ENCODE peak calls at places on chromosomes 2 and 18, in ten cellular contexts. One of them, this sample, is unnamed. For H3K4me1, the result is how much of the 10 kb centered on the place peaks cover.

GRCh38 chr2:11746807-11747459 is 501 bp downstream of the LPIN1 start:
- DNase-seq in GM23248: peak
- DNase-seq in GM23338: peak
- DNase-seq in OCI-LY7: peak
- DNase-seq in hepatocyte: peak
- DNase-seq in Karpas-422: peak
- DNase-seq in K562: peak
- DNase-seq in DND-41: peak
- DNase-seq in IMR-90: peak
- DNase-seq in keratinocyte: no peak
- DNase-seq in this sample: peak

GRCh38 chr18:23458830-23459529 is 5.9 kb downstream of the RIOK3 start:
- DNase-seq in GM23248: no peak
- DNase-seq in GM23338: no peak
- DNase-seq in OCI-LY7: no peak
- DNase-seq in hepatocyte: no peak
- DNase-seq in Karpas-422: no peak
- DNase-seq in K562: no peak
- DNase-seq in DND-41: no peak
- DNase-seq in IMR-90: no peak
- DNase-seq in keratinocyte: no peak
- DNase-seq in this sample: no peak

GRCh38 chr2:172460780-172461201 is 33.4 kb downstream of the ITGA6 start:
- DNase-seq in GM23248: peak
- DNase-seq in GM23338: no peak
- DNase-seq in OCI-LY7: no peak
- DNase-seq in hepatocyte: no peak
- DNase-seq in Karpas-422: no peak
- DNase-seq in K562: no peak
- DNase-seq in DND-41: no peak
- DNase-seq in IMR-90: peak
- DNase-seq in keratinocyte: no peak
- DNase-seq in this sample: no peak

GRCh38 chr2:39289609-39290008 is 45.8 kb upstream of the CDKL4 start:
- DNase-seq in GM23248: peak
- DNase-seq in GM23338: no peak
- DNase-seq in OCI-LY7: no peak
- DNase-seq in hepatocyte: no peak
- DNase-seq in Karpas-422: no peak
- DNase-seq in K562: no peak
- DNase-seq in DND-41: no peak
- DNase-seq in IMR-90: peak
- DNase-seq in keratinocyte: no peak
- DNase-seq in this sample: no peak

GRCh38 chr2:46923011-46923669 is 7.5 kb upstream of the MCFD2 start:
- DNase-seq in GM23248: peak
- DNase-seq in GM23338: no peak
- DNase-seq in OCI-LY7: no peak
- DNase-seq in hepatocyte: peak
- DNase-seq in Karpas-422: no peak
- DNase-seq in K562: no peak
- DNase-seq in DND-41: no peak
- DNase-seq in IMR-90: no peak
- DNase-seq in keratinocyte: no peak
- DNase-seq in this sample: no peak

GRCh38 chr2:46193356-46193755 is 103.9 kb upstream of the EPAS1 start:
- DNase-seq in GM23248: no peak
- DNase-seq in GM23338: no peak
- DNase-seq in OCI-LY7: no peak
- DNase-seq in hepatocyte: no peak
- DNase-seq in Karpas-422: no peak
- DNase-seq in K562: no peak
- DNase-seq in DND-41: no peak
- DNase-seq in IMR-90: no peak
- DNase-seq in keratinocyte: no peak
- DNase-seq in this sample: no peak

GRCh38 chr2:11904029-11904428 is 157.6 kb downstream of the LPIN1 start:
- DNase-seq in GM23248: no peak
- DNase-seq in GM23338: no peak
- DNase-seq in OCI-LY7: peak
- DNase-seq in hepatocyte: no peak
- DNase-seq in Karpas-422: peak
- DNase-seq in K562: peak
- DNase-seq in DND-41: no peak
- DNase-seq in IMR-90: no peak
- DNase-seq in keratinocyte: no peak
- DNase-seq in this sample: no peak

GRCh38 chr18:35508030-35508429 is 10.3 kb upstream of the INO80C start:
- DNase-seq in GM23248: no peak
- DNase-seq in GM23338: no peak
- DNase-seq in OCI-LY7: no peak
- DNase-seq in hepatocyte: no peak
- DNase-seq in Karpas-422: no peak
- DNase-seq in K562: no peak
- DNase-seq in DND-41: no peak
- DNase-seq in IMR-90: no peak
- DNase-seq in keratinocyte: no peak
- DNase-seq in this sample: no peak

GRCh38 chr18:27073404-27073830 is 111.7 kb downstream of the CHST9 start:
- DNase-seq in GM23248: no peak
- DNase-seq in GM23338: no peak
- DNase-seq in OCI-LY7: peak
- DNase-seq in hepatocyte: no peak
- DNase-seq in Karpas-422: no peak
- DNase-seq in K562: no peak
- DNase-seq in DND-41: no peak
- DNase-seq in IMR-90: no peak
- DNase-seq in keratinocyte: no peak
- DNase-seq in this sample: peak

GRCh38 chr2:161990741-161991140 is 83.3 kb downstream of the DPP4 start:
- DNase-seq in GM23248: peak
- DNase-seq in GM23338: no peak
- DNase-seq in OCI-LY7: no peak
- DNase-seq in hepatocyte: peak
- DNase-seq in Karpas-422: no peak
- DNase-seq in K562: no peak
- DNase-seq in DND-41: no peak
- DNase-seq in IMR-90: peak
- DNase-seq in keratinocyte: peak
- DNase-seq in this sample: no peak

GRCh38 chr2:20424300-20425290 is 22.3 kb upstream of the RHOB start:
- DNase-seq in GM23248: peak
- DNase-seq in GM23338: peak
- DNase-seq in OCI-LY7: peak
- DNase-seq in hepatocyte: no peak
- DNase-seq in Karpas-422: no peak
- DNase-seq in K562: peak
- DNase-seq in DND-41: no peak
- DNase-seq in IMR-90: peak
- DNase-seq in keratinocyte: no peak
- DNase-seq in this sample: peak

GRCh38 chr2:130936451-130936850 is 99.7 kb downstream of the ARHGEF4 start:
- DNase-seq in GM23248: no peak
- DNase-seq in GM23338: no peak
- DNase-seq in OCI-LY7: no peak
- DNase-seq in hepatocyte: no peak
- DNase-seq in Karpas-422: peak
- DNase-seq in K562: no peak
- DNase-seq in DND-41: no peak
- DNase-seq in IMR-90: no peak
- DNase-seq in keratinocyte: no peak
- DNase-seq in this sample: no peak

GRCh38 chr18:9638886-9639285 is 24.5 kb upstream of the PPP4R1 start:
- DNase-seq in GM23248: no peak
- DNase-seq in GM23338: no peak
- DNase-seq in OCI-LY7: no peak
- DNase-seq in hepatocyte: no peak
- DNase-seq in Karpas-422: no peak
- DNase-seq in K562: no peak
- DNase-seq in DND-41: no peak
- DNase-seq in IMR-90: no peak
- DNase-seq in keratinocyte: no peak
- DNase-seq in this sample: no peak
- H2AFZ ChIP-seq in GM23248: no peak
- H2AFZ ChIP-seq in GM23338: no peak
- H2AFZ ChIP-seq in OCI-LY7: no peak
- H2AFZ ChIP-seq in hepatocyte: no peak
- H2AFZ ChIP-seq in Karpas-422: no peak
- H2AFZ ChIP-seq in K562: peak
- H2AFZ ChIP-seq in DND-41: no peak
- H2AFZ ChIP-seq in IMR-90: no peak
- H2AFZ ChIP-seq in keratinocyte: peak
- H2AFZ ChIP-seq in this sample: no peak

DNA sequence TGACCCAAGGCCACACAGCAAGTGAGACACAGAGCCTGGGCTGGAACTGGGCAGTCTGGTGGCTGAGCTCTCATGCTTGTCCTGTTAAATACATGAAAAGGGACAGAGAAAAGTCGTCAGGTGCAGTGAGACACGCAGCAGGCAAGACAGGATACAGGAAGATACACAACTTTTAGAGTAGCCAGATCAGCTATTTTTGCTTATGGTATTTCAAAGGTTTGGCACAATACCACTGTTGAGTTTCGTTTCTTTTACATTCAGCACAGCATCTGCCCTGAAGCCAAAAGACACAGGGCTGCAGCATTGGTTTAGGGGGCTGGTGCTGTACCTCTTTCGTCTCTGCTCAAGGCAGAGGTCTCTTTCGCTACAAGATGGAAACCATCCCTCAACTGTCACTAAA is 14.0 kb downstream of the FHL2 start:
- DNase-seq in GM23248: no peak
- DNase-seq in GM23338: no peak
- DNase-seq in OCI-LY7: no peak
- DNase-seq in hepatocyte: no peak
- DNase-seq in Karpas-422: no peak
- DNase-seq in K562: no peak
- DNase-seq in DND-41: no peak
- DNase-seq in IMR-90: no peak
- DNase-seq in keratinocyte: no peak
- DNase-seq in this sample: peak
- H3K4me1 ChIP-seq in GM23248: half or more
- H3K4me1 ChIP-seq in GM23338: under half
- H3K4me1 ChIP-seq in OCI-LY7: under half
- H3K4me1 ChIP-seq in hepatocyte: under half
- H3K4me1 ChIP-seq in Karpas-422: under half
- H3K4me1 ChIP-seq in K562: under half
- H3K4me1 ChIP-seq in DND-41: under half
- H3K4me1 ChIP-seq in IMR-90: under half
- H3K4me1 ChIP-seq in keratinocyte: under half
- H3K4me1 ChIP-seq in this sample: under half

DNA sequence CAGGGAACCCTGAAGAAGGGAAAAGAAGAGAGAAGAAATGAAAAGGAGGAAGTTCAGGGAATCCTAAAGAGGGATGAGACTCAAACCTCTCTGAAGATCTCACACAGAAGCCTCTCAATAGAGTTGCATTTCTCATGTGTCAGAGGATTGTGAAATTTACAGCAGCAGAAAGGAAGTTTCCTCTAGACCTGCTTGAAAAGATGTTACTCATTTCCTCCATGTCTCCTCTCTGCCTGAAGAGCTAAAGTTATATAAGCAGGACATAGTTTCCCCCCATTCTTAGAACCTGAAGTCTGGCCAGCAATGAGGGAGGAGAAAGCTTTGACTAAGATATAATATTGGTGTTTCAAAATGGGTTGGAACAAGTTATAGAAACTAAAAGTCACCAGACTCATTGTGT is 1155.6 kb downstream of the LRP1B start:
- DNase-seq in GM23248: peak
- DNase-seq in GM23338: no peak
- DNase-seq in OCI-LY7: no peak
- DNase-seq in hepatocyte: no peak
- DNase-seq in Karpas-422: no peak
- DNase-seq in K562: no peak
- DNase-seq in DND-41: no peak
- DNase-seq in IMR-90: peak
- DNase-seq in keratinocyte: no peak
- DNase-seq in this sample: no peak
- H2AFZ ChIP-seq in GM23248: no peak
- H2AFZ ChIP-seq in GM23338: no peak
- H2AFZ ChIP-seq in OCI-LY7: no peak
- H2AFZ ChIP-seq in hepatocyte: no peak
- H2AFZ ChIP-seq in Karpas-422: no peak
- H2AFZ ChIP-seq in K562: no peak
- H2AFZ ChIP-seq in DND-41: peak
- H2AFZ ChIP-seq in IMR-90: no peak
- H2AFZ ChIP-seq in keratinocyte: no peak
- H2AFZ ChIP-seq in this sample: no peak

GRCh38 chr2:101738649-101739048 is 41.1 kb downstream of the MAP4K4 start:
- DNase-seq in GM23248: no peak
- DNase-seq in GM23338: no peak
- DNase-seq in OCI-LY7: no peak
- DNase-seq in hepatocyte: no peak
- DNase-seq in Karpas-422: no peak
- DNase-seq in K562: no peak
- DNase-seq in DND-41: no peak
- DNase-seq in IMR-90: no peak
- DNase-seq in keratinocyte: no peak
- DNase-seq in this sample: no peak
- H3K4me1 ChIP-seq in GM23248: half or more
- H3K4me1 ChIP-seq in GM23338: half or more
- H3K4me1 ChIP-seq in OCI-LY7: half or more
- H3K4me1 ChIP-seq in hepatocyte: half or more
- H3K4me1 ChIP-seq in Karpas-422: under half
- H3K4me1 ChIP-seq in K562: under half
- H3K4me1 ChIP-seq in DND-41: under half
- H3K4me1 ChIP-seq in IMR-90: under half
- H3K4me1 ChIP-seq in keratinocyte: half or more
- H3K4me1 ChIP-seq in this sample: under half

DNA sequence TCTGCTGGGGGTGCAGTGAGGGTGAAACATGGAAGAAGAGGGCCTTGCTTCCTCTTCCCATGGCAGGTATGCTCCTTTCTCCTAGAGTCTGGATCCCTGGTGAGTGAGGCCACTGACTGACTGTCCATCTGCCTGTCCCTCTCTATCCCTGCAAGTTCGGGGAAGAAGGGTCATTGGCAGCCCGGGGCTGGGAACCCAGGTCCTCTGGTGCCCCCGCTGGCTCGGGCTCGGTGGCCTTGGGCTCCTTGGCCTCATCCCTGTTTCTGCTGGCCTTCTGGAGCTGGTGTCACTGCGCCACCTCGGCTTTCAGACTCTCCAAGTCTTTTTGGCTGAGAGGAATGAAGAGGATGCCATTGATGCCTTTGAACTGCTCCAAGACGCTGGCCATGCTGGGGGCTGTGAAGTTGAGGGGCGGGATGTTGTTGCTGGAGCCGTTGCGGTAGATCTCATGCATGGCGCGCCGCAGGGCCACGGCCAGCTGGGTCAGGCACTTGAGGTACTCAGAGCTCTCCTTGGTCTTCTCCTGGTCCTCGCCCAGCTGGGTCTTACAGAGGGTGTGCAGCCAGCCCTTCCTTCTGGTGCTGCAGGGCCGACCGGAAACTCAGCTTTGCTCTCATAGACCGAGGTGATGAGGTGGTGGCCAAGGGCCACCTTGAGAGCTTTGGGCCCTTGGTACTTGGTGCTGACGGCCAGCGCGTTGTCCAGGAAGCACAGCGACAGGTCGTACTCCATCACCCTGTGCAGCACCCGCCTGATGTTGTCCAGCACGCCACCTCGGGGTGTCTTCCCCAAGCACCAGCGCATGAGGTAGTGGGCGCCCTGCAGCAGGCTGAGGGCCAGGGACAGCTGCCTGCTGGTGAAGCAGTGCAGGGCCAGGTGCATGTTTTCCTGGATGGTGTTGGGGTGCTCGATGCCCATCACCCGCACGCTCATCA is 6.3 kb downstream of the MEP1B start:
- DNase-seq in GM23248: no peak
- DNase-seq in GM23338: no peak
- DNase-seq in OCI-LY7: no peak
- DNase-seq in hepatocyte: no peak
- DNase-seq in Karpas-422: no peak
- DNase-seq in K562: no peak
- DNase-seq in DND-41: no peak
- DNase-seq in IMR-90: no peak
- DNase-seq in keratinocyte: no peak
- DNase-seq in this sample: no peak
- H2AFZ ChIP-seq in GM23248: no peak
- H2AFZ ChIP-seq in GM23338: no peak
- H2AFZ ChIP-seq in OCI-LY7: no peak
- H2AFZ ChIP-seq in hepatocyte: no peak
- H2AFZ ChIP-seq in Karpas-422: no peak
- H2AFZ ChIP-seq in K562: no peak
- H2AFZ ChIP-seq in DND-41: no peak
- H2AFZ ChIP-seq in IMR-90: peak
- H2AFZ ChIP-seq in keratinocyte: no peak
- H2AFZ ChIP-seq in this sample: no peak